ENCODE peak calls at places on chromosomes 7 and 10, in seven cellular contexts. N is AG09319, D is A549, Z is astrocyte, F is dorsolateral prefrontal cortex, X is neural crest cell, V is RWPE1. O is an unnamed sample.

GRCh38 chr7:139423091-139423490 is 60.4 kb downstream of the KLRG2 start:
- DNase-seq in N (no peak), D (no peak), Z (no peak), F (no peak), X (no peak), V (no peak), O (no peak)

GRCh38 chr7:30931927-30932540 is 20.4 kb downstream of the AQP1 start:
- DNase-seq in N (no peak), D (no peak), Z (no peak), F (no peak), X (no peak), V (no peak), O (no peak)

GRCh38 chr7:18472161-18472483 is 23.4 kb upstream of the HDAC9 start:
- DNase-seq in N (no peak), D (no peak), Z (no peak), F (no peak), X (no peak), V (no peak), O (no peak)

GRCh38 chr7:103119791-103120291 is 29.1 kb downstream of the NAPEPLD start:
- DNase-seq in N (no peak), D (no peak), Z (no peak), F (no peak), X (no peak), V (no peak), O (no peak)

GRCh38 chr10:124468624-124469023 is 7.0 kb downstream of the LHPP start:
- DNase-seq in N (no peak), D (no peak), Z (no peak), F (no peak), X (no peak), V (no peak), O (no peak)

GRCh38 chr10:117131390-117132327 is 6.4 kb downstream of the VAX1 start:
- DNase-seq in N (no peak), D (no peak), Z (no peak), F (no peak), X (no peak), V (no peak), O (no peak)

GRCh38 chr10:127737563-127738511 is 852 bp downstream of the FOXI2 start:
- DNase-seq in N (no peak), D (no peak), Z (no peak), F (no peak), X (peak), V (no peak), O (no peak)

GRCh38 chr7:48141551-48141950 is 29.7 kb upstream of the ABCA13 start:
- DNase-seq in N (no peak), D (no peak), Z (no peak), F (no peak), X (no peak), V (no peak), O (no peak)

GRCh38 chr10:117674641-117675040 is 132.1 kb downstream of the EMX2 start:
- DNase-seq in N (no peak), D (no peak), Z (peak), F (no peak), X (no peak), V (no peak), O (no peak)

GRCh38 chr7:17130281-17131059 is 168.0 kb upstream of the AHR start:
- DNase-seq in N (peak), D (peak), Z (peak), F (no peak), X (no peak), V (peak), O (peak)

GRCh38 chr7:14521183-14521582 is 381.4 kb downstream of the DGKB start:
- DNase-seq in N (no peak), D (no peak), Z (no peak), F (no peak), X (no peak), V (no peak), O (no peak)

DNA sequence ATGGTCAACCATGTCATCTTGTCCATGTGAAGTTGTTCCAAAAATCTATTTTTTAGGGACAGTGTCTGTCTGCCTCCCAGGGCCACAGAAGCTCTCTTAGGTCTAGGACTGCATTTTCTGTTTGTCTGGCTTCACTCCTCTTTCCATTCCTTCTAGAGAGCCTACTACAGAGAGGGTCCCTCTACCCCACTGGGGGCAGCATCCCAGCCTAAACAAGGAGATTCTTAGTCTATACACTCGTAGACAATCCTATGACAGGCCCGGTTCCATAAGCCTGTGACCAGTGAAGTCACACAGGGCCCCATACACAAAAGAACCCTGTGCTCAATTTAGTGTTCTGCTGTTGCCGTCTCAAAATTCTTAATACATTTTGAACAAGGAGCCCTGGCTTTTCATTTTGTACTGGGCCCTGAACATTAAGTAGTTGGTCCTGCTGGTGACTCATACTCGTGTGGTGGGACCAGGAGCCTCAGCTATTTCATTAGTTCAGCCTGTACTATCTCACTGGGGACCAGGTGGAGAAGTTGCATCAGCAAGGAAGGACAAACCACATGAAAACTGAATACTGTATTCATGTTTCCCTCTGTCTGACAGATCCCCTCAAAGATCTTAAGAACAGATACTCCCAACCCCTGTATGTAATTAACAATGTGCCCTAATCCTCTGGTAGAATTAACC is 23.5 kb upstream of the FAM180A start:
- DNase-seq in N (no peak), D (no peak), Z (peak), F (no peak), X (no peak), V (peak), O (no peak)
- TF ChIP-seq CTCF in N (no peak), D (no peak), Z (no peak), F (no peak), X (no peak), V (no peak), O (no peak)

GRCh38 chr7:19587291-19587690 is 121.5 kb downstream of the POLR1F start:
- DNase-seq in N (no peak), D (peak), Z (no peak), F (no peak), X (no peak), V (no peak), O (no peak)
- TF ChIP-seq CTCF in N (no peak), D (no peak), Z (no peak), F (no peak), X (no peak), V (peak), O (no peak)

DNA sequence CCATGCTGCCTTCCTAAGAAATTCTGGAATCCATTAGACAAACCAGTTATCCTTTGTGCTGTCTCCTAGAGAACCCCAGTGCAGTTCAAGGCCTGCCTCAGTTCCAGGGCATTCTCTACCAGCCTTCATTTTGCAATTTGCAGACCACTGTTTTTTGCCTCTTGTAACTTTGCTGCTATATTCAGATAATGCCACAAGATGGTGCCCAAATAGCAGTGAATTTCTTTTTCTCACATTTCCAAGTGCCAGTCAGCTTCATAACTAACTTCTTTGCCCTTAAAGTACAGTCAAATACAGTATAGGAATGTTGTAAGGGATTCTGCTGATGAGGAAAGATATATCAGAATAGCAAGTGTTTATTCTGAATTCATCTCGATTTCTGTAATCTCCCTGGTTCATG is 25.2 kb downstream of the LOXL4 start:
- DNase-seq in N (no peak), D (peak), Z (no peak), F (no peak), X (no peak), V (no peak), O (no peak)
- TF ChIP-seq CTCF in N (peak), D (peak), Z (peak), F (peak), X (peak), V (peak), O (no peak)

DNA sequence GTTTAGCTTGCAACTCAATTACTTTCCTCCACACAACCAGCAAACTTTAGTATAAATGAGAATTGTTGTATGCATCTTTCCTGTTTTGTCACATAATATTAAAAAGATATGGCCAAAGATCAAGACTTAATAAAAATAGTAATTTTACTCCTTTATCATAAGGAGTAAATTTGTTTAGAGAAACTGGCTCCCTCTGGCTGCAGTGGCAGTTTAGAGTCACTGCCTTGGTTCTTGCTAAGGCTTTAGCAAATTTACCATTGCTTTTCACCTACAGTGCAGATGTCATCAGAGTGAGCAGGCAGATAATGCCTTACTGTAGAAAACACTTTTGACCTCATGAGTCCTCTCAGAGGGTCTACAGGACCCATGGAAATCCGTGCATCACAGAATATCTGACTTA is 2.6 kb downstream of the PRPF18 start:
- DNase-seq in N (no peak), D (no peak), Z (no peak), F (no peak), X (no peak), V (no peak), O (no peak)
- TF ChIP-seq CTCF in N (no peak), D (no peak), Z (no peak), F (no peak), X (no peak), V (no peak), O (no peak)

GRCh38 chr10:811781-812180 is 119.7 kb downstream of the LARP4B start:
- DNase-seq in N (no peak), D (no peak), Z (peak), F (no peak), X (no peak), V (no peak), O (no peak)

GRCh38 chr10:811379-811778 is 120.1 kb downstream of the LARP4B start:
- DNase-seq in N (no peak), D (no peak), Z (no peak), F (no peak), X (no peak), V (no peak), O (no peak)

GRCh38 chr10:812787-813186 is 118.7 kb downstream of the LARP4B start:
- DNase-seq in N (no peak), D (no peak), Z (no peak), F (no peak), X (no peak), V (no peak), O (no peak)

GRCh38 chr10:809671-810350 is 120.3 kb upstream of the DIP2C start:
- DNase-seq in N (no peak), D (no peak), Z (no peak), F (no peak), X (no peak), V (no peak), O (no peak)

DNA sequence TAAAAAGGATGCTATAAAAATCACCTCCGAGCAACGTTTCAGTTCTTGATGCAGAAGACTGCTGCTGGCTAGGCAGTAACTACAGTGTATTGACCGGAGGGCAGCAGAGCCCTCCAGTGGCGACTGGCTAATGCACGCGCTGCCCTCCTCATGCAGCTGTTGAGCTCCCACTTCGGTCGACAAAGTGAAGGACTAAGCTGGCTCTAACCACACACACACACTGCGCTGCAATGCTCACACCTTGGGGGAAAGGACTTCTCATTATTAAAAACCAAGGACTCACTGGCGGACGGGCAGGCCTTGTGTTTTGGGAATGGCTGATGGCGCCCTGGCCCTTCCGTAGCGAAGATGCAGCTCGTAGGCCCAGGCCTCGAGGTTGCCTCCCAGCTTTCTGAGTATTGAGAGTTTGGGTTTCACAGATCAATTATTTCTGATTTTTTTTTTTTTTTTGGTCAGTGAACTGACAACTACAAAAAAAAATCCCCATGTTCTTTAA is 120.9 kb upstream of the DIP2C start:
- DNase-seq in N (no peak), D (no peak), Z (no peak), F (no peak), X (peak), V (no peak), O (no peak)
- TF ChIP-seq CTCF in N (peak), D (peak), Z (peak), F (peak), X (peak), V (peak), O (no peak)

GRCh38 chr7:131010029-131010705 is 276.2 kb upstream of the KLF14 start:
- DNase-seq in N (no peak), D (no peak), Z (no peak), F (no peak), X (no peak), V (no peak), O (no peak)

GRCh38 chr7:131010714-131011436 is 276.9 kb upstream of the KLF14 start:
- DNase-seq in N (no peak), D (peak), Z (peak), F (no peak), X (no peak), V (no peak), O (no peak)

GRCh38 chr7:131008840-131009651 is 275.0 kb upstream of the KLF14 start:
- DNase-seq in N (no peak), D (no peak), Z (peak), F (no peak), X (no peak), V (no peak), O (no peak)

GRCh38 chr7:131004371-131004770 is 270.4 kb upstream of the KLF14 start:
- DNase-seq in N (no peak), D (no peak), Z (no peak), F (no peak), X (no peak), V (no peak), O (no peak)

DNA sequence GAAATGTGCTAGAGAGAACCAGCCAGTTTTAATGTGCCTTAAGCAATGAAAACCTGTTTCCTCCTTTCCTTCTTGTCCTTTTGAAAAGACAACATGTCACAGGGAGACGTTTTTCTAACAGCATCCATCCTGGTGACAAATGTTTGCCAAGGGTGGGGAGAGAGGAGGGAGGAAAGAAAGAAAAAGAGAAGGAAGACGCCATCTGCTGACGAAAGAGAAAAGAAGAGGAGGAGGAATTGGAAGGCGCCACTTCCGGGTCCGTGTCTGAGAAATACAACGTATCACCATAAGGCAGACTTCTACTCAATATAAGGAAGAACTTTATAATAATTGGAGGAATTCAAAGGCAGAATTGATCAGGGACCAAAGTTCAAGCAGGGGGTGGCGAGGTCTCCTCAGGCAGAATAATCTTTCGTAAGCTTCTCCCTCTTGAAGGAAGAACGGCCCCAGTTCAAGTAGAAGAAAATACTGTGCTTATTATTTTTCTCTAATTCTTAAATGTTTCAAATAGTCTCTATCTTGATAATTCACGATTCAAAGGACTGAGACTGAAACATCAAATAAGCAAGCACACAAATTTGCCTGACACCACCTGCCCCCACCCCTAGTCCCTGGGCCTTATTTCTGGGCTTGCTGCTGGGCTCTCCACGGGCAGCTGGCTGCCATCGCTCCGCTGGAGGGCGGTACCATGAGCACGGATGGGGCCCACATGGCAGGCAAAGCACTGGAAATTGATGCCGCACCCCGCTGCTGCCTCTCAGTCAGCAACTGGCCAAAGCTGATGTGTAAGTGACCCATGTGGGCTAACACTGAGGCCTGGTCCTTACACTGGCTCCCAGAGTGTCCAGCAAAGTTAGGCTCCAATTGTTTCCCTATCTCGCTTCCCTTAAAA is 273.7 kb upstream of the KLF14 start:
- DNase-seq in N (no peak), D (peak), Z (peak), F (peak), X (peak), V (peak), O (peak)
- TF ChIP-seq CTCF in N (peak), D (peak), Z (peak), F (peak), X (peak), V (peak), O (peak)

O was measured in Calu3.